ENCODE peak calls at places on chromosomes 13 and 19, in five cellular contexts. F is EL, K is T-cell, A is AML-193, T is NCI-H524. Z is an unnamed sample.

GRCh38 chr13:50529154-50529882 is 314.2 kb downstream of the DLEU7 start:
- DNase-seq in A (no peak), K (no peak), T (no peak), F (no peak), Z (peak)

GRCh38 chr13:35891973-35892441 is 239.2 kb downstream of the DCLK1 start:
- DNase-seq in K (no peak), T (no peak), A (no peak), F (peak), Z (peak)

GRCh38 chr19:44657211-44657921 is 13.7 kb downstream of the PVR start:
- DNase-seq in K (peak), A (peak), T (peak), F (peak), Z (peak)

GRCh38 chr19:52343548-52343947 is 7.5 kb downstream of the ZNF610 start:
- DNase-seq in F (peak), A (peak), T (peak), K (peak), Z (peak)

GRCh38 chr19:3746371-3747056 is 15.0 kb downstream of the APBA3 start:
- DNase-seq in K (no peak), A (no peak), T (no peak), F (no peak), Z (no peak)

GRCh38 chr13:50366488-50367174 is 351.4 kb downstream of the KCNRG start:
- DNase-seq in A (no peak), T (no peak), K (no peak), F (no peak), Z (no peak)

GRCh38 chr19:41702208-41702651 is 6.2 kb upstream of the CEACAM5 start:
- DNase-seq in F (peak), A (no peak), K (no peak), T (no peak), Z (peak)

GRCh38 chr13:43230989-43231388 is 207.6 kb downstream of the DNAJC15 start:
- DNase-seq in F (no peak), A (no peak), K (no peak), T (no peak), Z (no peak)

GRCh38 chr13:45575830-45576180 is 39.7 kb downstream of the ERICH6B start:
- DNase-seq in T (no peak), K (no peak), A (no peak), F (no peak), Z (no peak)

GRCh38 chr19:5102520-5102919 is 133.6 kb downstream of the KDM4B start:
- DNase-seq in A (no peak), T (no peak), K (no peak), F (no peak), Z (no peak)

GRCh38 chr13:35871561-35871960 is 259.6 kb downstream of the DCLK1 start:
- DNase-seq in K (no peak), A (no peak), T (no peak), F (no peak), Z (no peak)

GRCh38 chr19:2691951-2692350 is 10.5 kb downstream of the GNG7 start:
- DNase-seq in F (no peak), K (no peak), A (no peak), T (no peak), Z (no peak)

GRCh38 chr19:1396019-1396767 is 5.1 kb downstream of the GAMT start:
- DNase-seq in A (no peak), T (no peak), F (no peak), K (no peak), Z (peak)

Z was measured in GM23248.